ENCODE peak calls at places on chromosomes 11 and 22, in seven cellular contexts. Z, L, X, E, R, C and U are unnamed samples.

GRCh38 chr11:74726547-74727182 is 4.6 kb downstream of the CHRDL2 start:
- DNase-seq in Z (peak; percentile 71), L (no peak), X (peak; percentile 50), E (peak; percentile 68), R (peak; percentile 87), C (peak; percentile 91), U (peak; percentile 76)

GRCh38 chr11:65627202-65627601 is 10.7 kb upstream of the SIPA1 start:
- DNase-seq in Z (no peak), L (no peak), X (no peak), E (no peak), R (no peak), C (no peak), U (no peak)

GRCh38 chr11:57249384-57250319 is 12.6 kb upstream of the APLNR start:
- DNase-seq in Z (no peak), L (no peak), X (peak; percentile 73), E (peak; percentile 71), R (peak; percentile 57), C (peak; percentile 63), U (peak; percentile 81)

GRCh38 chr11:9459573-9460321 is 1.1 kb upstream of the ZNF143 start:
- DNase-seq in Z (no peak), L (no peak), X (peak; percentile 52), E (peak; percentile 7), R (peak; percentile 29), C (no peak), U (no peak)

GRCh38 chr11:61361686-61362541 is at the start of the genes CYB561A3 and TMEM138:
- DNase-seq in Z (peak; percentile 90), L (peak; percentile 83), X (peak; percentile 89), E (peak; percentile 83), R (peak; percentile 94), C (peak; percentile 86), U (peak; percentile 85)

GRCh38 chr11:14373941-14374646 is 15.1 kb upstream of the RRAS2 start:
- DNase-seq in Z (no peak), L (no peak), X (peak; percentile 59), E (no peak), R (no peak), C (no peak), U (no peak)

GRCh38 chr22:46465348-46465725 is 72.1 kb downstream of the CELSR1 start:
- DNase-seq in Z (no peak), L (no peak), X (no peak), E (no peak), R (no peak), C (no peak), U (no peak)

GRCh38 chr11:76030973-76031590 is 175.2 kb downstream of the WNT11 start:
- DNase-seq in Z (no peak), L (no peak), X (peak; percentile 84), E (no peak), R (no peak), C (no peak), U (no peak)

GRCh38 chr11:70225629-70226582 is 22.8 kb downstream of the FADD start:
- DNase-seq in Z (no peak), L (no peak), X (no peak), E (no peak), R (no peak), C (no peak), U (no peak)

GRCh38 chr11:134862168-134862567 is 450.1 kb upstream of the B3GAT1 start:
- DNase-seq in Z (no peak), L (no peak), X (no peak), E (no peak), R (no peak), C (no peak), U (no peak)

GRCh38 chr11:11428714-11429113 is 75.7 kb upstream of the CSNK2A3 start:
- DNase-seq in Z (no peak), L (no peak), X (no peak), E (no peak), R (no peak), C (no peak), U (no peak)

GRCh38 chr11:88338223-88338661 is 706 bp upstream of the CTSC start:
- DNase-seq in Z (peak; percentile 64), L (no peak), X (peak; percentile 84), E (no peak), R (peak; percentile 41), C (peak; percentile 33), U (no peak)

GRCh38 chr22:42080287-42080686 is 787 bp downstream of the SMDT1 start:
- DNase-seq in Z (no peak), L (no peak), X (no peak), E (no peak), R (no peak), C (no peak), U (no peak)

GRCh38 chr11:112525844-112526590 is 265.4 kb upstream of the PLET1 start:
- DNase-seq in Z (no peak), L (no peak), X (peak; percentile 47), E (no peak), R (no peak), C (no peak), U (no peak)

GRCh38 chr11:71139516-71140205 is 112.7 kb downstream of the SHANK2 start:
- DNase-seq in Z (no peak), L (no peak), X (no peak), E (no peak), R (no peak), C (no peak), U (no peak)

GRCh38 chr22:40035351-40035750 is 40.6 kb downstream of the FAM83F start:
- DNase-seq in Z (no peak), L (no peak), X (no peak), E (no peak), R (no peak), C (no peak), U (no peak)

GRCh38 chr11:1560011-1560579 is 12.0 kb downstream of the DUSP8 start:
- DNase-seq in Z (no peak), L (no peak), X (no peak), E (no peak), R (no peak), C (no peak), U (no peak)

GRCh38 chr11:117185739-117186430 is 7.3 kb downstream of the SIDT2 start:
- DNase-seq in Z (peak; percentile 39), L (no peak), X (no peak), E (no peak), R (peak; percentile 67), C (no peak), U (no peak)

GRCh38 chr11:8442301-8442700 is 151.7 kb downstream of the STK33 start:
- DNase-seq in Z (no peak), L (no peak), X (no peak), E (no peak), R (no peak), C (no peak), U (no peak)

GRCh38 chr11:90656171-90656570 is 433.3 kb upstream of the CHORDC1 start:
- DNase-seq in Z (no peak), L (no peak), X (no peak), E (no peak), R (no peak), C (no peak), U (no peak)

GRCh38 chr11:43504316-43504950 is 145.7 kb downstream of the TTC17 start:
- DNase-seq in Z (no peak), L (peak; percentile 24), X (peak; percentile 33), E (peak; percentile 16), R (peak; percentile 61), C (peak; percentile 51), U (peak; percentile 35)
- TF ChIP-seq CTCF in Z (no peak), L (peak; percentile 27), X (peak; percentile 61), E (peak; percentile 59), R (peak; percentile 39), C (peak; percentile 24), U (no peak)

DNA sequence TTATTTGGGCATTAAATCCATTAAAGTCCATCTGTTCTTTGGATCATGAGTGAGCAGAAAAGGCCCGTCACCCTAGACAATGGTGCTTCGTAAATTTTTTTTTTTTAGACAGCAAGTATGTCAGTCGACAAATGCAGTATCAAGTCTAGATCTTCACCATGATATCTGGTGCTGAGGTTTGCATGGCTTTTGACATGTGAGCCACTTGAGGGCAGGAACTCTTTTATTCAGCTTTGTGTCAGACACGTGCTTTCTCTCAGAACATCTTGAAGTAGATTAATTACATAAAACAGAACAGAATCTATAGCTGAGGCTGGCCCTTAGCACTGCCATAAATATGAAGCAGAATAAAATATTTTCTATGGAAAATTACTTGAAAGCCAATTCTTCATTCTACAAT is 62.9 kb upstream of the CARD18 start:
- DNase-seq in Z (no peak), L (no peak), X (no peak), E (no peak), R (no peak), C (no peak), U (no peak)
- TF ChIP-seq CTCF in Z (no peak), L (no peak), X (no peak), E (no peak), R (no peak), C (no peak), U (no peak)

GRCh38 chr11:20058749-20059458 is 101.4 kb downstream of the DBX1 start:
- DNase-seq in Z (no peak), L (no peak), X (no peak), E (no peak), R (no peak), C (no peak), U (no peak)

GRCh38 chr11:20055312-20055711 is 105.0 kb downstream of the DBX1 start:
- DNase-seq in Z (no peak), L (no peak), X (peak; percentile 70), E (no peak), R (no peak), C (no peak), U (no peak)

GRCh38 chr11:20057055-20057943 is 103.0 kb downstream of the DBX1 start:
- DNase-seq in Z (no peak), L (no peak), X (peak; percentile 83), E (no peak), R (no peak), C (no peak), U (no peak)

GRCh38 chr11:20054584-20054983 is 105.7 kb downstream of the DBX1 start:
- DNase-seq in Z (no peak), L (no peak), X (no peak), E (no peak), R (no peak), C (no peak), U (no peak)

GRCh38 chr11:20056109-20057054 is 103.9 kb downstream of the DBX1 start:
- DNase-seq in Z (no peak), L (no peak), X (peak; percentile 89), E (no peak), R (no peak), C (no peak), U (no peak)
- TF ChIP-seq CTCF in Z (no peak), L (no peak), X (no peak), E (no peak), R (no peak), C (no peak), U (no peak)

DNA sequence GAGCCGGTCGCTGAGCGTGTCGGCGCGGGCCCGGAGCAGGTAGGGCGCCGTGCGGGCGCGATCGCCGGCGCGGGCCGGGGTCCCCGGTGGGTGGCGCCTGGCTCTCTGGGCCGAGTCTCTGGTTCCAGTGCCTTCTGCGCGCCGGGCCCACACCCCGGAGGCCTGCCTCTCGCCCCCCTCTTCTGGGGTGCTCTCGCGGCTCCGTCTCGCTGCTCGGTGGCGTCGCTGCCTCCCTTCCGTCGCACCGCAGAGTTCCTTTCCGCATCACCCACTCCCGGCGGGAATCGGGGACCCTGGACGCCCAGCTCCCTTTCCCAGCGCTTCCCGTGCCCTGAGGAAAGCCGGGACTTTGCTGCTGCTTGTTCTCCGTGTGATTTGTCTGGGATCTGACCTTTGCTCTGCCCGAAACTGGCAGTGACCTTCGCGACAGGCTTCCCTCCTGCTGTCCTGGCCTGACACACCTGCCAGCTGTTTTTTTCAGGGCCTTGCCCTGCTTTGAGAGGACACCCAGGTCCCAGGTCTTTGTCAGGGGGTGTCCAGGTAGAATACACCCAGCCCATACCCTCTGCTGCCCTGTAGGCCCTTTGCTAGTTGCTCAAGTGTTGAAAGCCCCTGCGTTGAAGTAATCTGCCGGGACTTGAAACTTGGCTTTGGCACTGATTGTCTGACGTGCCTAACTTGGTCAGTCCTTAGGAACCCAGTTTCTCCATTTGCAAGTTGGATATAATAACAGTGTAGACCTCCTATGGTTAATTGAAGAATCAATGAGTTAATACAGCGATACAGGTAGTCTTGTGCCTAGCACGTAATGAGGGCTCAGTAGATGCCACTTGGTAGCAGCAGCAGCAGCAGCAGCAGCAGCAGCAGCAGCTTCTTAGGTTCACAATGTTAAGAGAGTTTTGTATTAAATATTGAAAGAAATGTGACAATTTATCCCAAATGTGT is 791 bp downstream of the FDX1 start:
- DNase-seq in Z (peak; percentile 54), L (no peak), X (peak; percentile 62), E (peak; percentile 7), R (peak; percentile 54), C (peak; percentile 53), U (no peak)
- TF ChIP-seq CTCF in Z (no peak), L (no peak), X (no peak), E (peak; percentile 34), R (no peak), C (no peak), U (peak; percentile 24)